ENCODE peak calls at places on chromosomes 4 and X, in four cellular contexts. X is activated T-cell treated with anti-CD3 and anti-CD28 coated beads, Interleukin-2, amount 50 U/mL, for 4 hours; K is stimulated activated naive CD8-positive, alpha-beta T cell treated with anti-CD3 and anti-CD28 coated beads, Interleukin-15, Interleukin-2, amounts not matched to agents 100 U/mL and 50 U/mL, for 24 hours; H is natural killer cell. W is an unnamed sample.
A peak's percentile ranks its signal among the peaks of the same experiment; 100 is the strongest.

GRCh38 chrX:153819398-153820083 is 10.8 kb downstream of the PDZD4 start:
- ATAC-seq in X (peak; percentile 8), H (no peak), K (no peak), W (no peak)

GRCh38 chrX:7252013-7252610 is 104.2 kb upstream of the PUDP start:
- ATAC-seq in X (no peak), H (no peak), K (no peak), W (no peak)

GRCh38 chrX:86148594-86148993 is 343 bp downstream of the DACH2 start:
- ATAC-seq in K (no peak), H (no peak), X (peak; percentile 25), W (peak; percentile 14)

GRCh38 chr4:152431287-152431686 is 104.6 kb downstream of the FBXW7 start:
- ATAC-seq in K (no peak), X (no peak), H (no peak), W (no peak)

GRCh38 chr4:150363721-150364688 is 217.9 kb upstream of the MAB21L2 start:
- ATAC-seq in X (no peak), H (no peak), K (peak; percentile 23), W (peak; percentile 38)

GRCh38 chrX:137574784-137575298 is 8.9 kb downstream of the ZIC3 start:
- ATAC-seq in X (no peak), H (no peak), K (no peak), W (no peak)

GRCh38 chr4:78627046-78627965 is 75.7 kb downstream of the ANXA3 start:
- ATAC-seq in H (no peak), X (no peak), K (peak; percentile 17), W (peak; percentile 69)

GRCh38 chr4:6891436-6892170 is 18.0 kb upstream of the TBC1D14 start:
- ATAC-seq in X (peak; percentile 33), K (no peak), H (peak; percentile 7), W (peak; percentile 60)

GRCh38 chr4:127916512-127916911 is 35.8 kb downstream of the PLK4 start:
- ATAC-seq in X (no peak), H (no peak), K (no peak), W (no peak)

GRCh38 chrX:15877380-15877779 is 22.8 kb upstream of the AP1S2 start:
- ATAC-seq in K (no peak), H (no peak), X (no peak), W (no peak)

GRCh38 chrX:130793966-130794365 is 109.0 kb downstream of the ENOX2 start:
- ATAC-seq in H (no peak), X (no peak), K (no peak), W (no peak)

GRCh38 chr4:153933851-153934688 is 145.2 kb upstream of the SFRP2 start:
- ATAC-seq in K (no peak), H (no peak), X (no peak), W (no peak)

GRCh38 chr4:86955888-86956451 is 21.2 kb downstream of the AFF1 start:
- ATAC-seq in H (no peak), X (peak; percentile 63), K (no peak), W (peak; percentile 48)

GRCh38 chr4:5921981-5922380 is 29.1 kb upstream of the CRMP1 start:
- ATAC-seq in X (no peak), H (no peak), K (no peak), W (no peak)

GRCh38 chr4:1400861-1401408 is 5.3 kb downstream of the NKX1-1 start:
- ATAC-seq in K (no peak), X (no peak), H (no peak), W (no peak)

GRCh38 chr4:45120163-45120562 is 393.8 kb upstream of the GNPDA2 start:
- ATAC-seq in X (no peak), K (no peak), H (no peak), W (no peak)

GRCh38 chr4:141329174-141329569 is 108.5 kb downstream of the ZNF330 start:
- ATAC-seq in K (no peak), X (no peak), H (no peak), W (no peak)

GRCh38 chr4:56627375-56627774 is 53.7 kb downstream of the HOPX start:
- ATAC-seq in K (no peak), H (no peak), X (peak; percentile 25), W (no peak)

GRCh38 chr4:78222575-78223186 is 165.6 kb downstream of the FRAS1 start:
- ATAC-seq in K (no peak), H (no peak), X (no peak), W (no peak)

GRCh38 chrX:101410461-101410860 is 2.4 kb downstream of the HNRNPH2 start:
- ATAC-seq in H (no peak), X (no peak), K (no peak), W (no peak)

GRCh38 chrX:9952313-9952712 is 14.8 kb upstream of the CLDN34 start:
- ATAC-seq in H (no peak), X (no peak), K (no peak), W (no peak)

GRCh38 chrX:6708041-6708440 is 173.1 kb upstream of the VCX3A start:
- ATAC-seq in H (no peak), X (no peak), K (no peak), W (no peak)

GRCh38 chrX:76076124-76076523 is 96.7 kb upstream of the PBDC1 start:
- ATAC-seq in K (no peak), X (no peak), H (no peak), W (no peak)

GRCh38 chrX:131405497-131405896 is 116.4 kb upstream of the IGSF1 start:
- ATAC-seq in H (no peak), K (no peak), X (no peak), W (no peak)

GRCh38 chrX:17792842-17793241 is 55.5 kb downstream of the SCML1 start:
- ATAC-seq in K (no peak), H (no peak), X (no peak), W (no peak)

GRCh38 chr4:167826281-167826680 is 266.1 kb upstream of the ANXA10 start:
- ATAC-seq in X (no peak), H (no peak), K (no peak), W (no peak)

GRCh38 chr4:175253184-175253902 is 335.2 kb downstream of the ADAM29 start:
- ATAC-seq in H (no peak), X (no peak), K (no peak), W (no peak)

GRCh38 chrX:70921709-70922352 is 9.1 kb downstream of the SLC7A3 start:
- ATAC-seq in K (peak; percentile 40), H (no peak), X (no peak), W (no peak)

GRCh38 chr4:73990988-73991883 is 3.2 kb upstream of the PPBP start:
- ATAC-seq in H (no peak), K (no peak), X (no peak), W (no peak)

GRCh38 chrX:70336767-70337166 is 46.9 kb downstream of the KIF4A start:
- ATAC-seq in H (no peak), K (peak; percentile 76), X (peak; percentile 84), W (peak; percentile 96)

GRCh38 chrX:74232859-74233258 is 71.1 kb upstream of the ZCCHC13 start:
- ATAC-seq in H (no peak), X (no peak), K (no peak), W (no peak)

GRCh38 chr4:4860381-4860802 is 927 bp downstream of the MSX1 start:
- ATAC-seq in K (no peak), X (no peak), H (no peak), W (no peak)

GRCh38 chr4:182752158-182752910 is 164.9 kb downstream of the DCTD start:
- ATAC-seq in H (no peak), X (no peak), K (no peak), W (no peak)